ENCODE peak calls at places on chromosomes 2 and 18, in six cellular contexts. One of them, this sample, is unnamed.

GRCh38 chr2:66836851-66837250 is 401.9 kb downstream of the MEIS1 start:
- DNase-seq in K562: no peak
- DNase-seq in H1: no peak
- DNase-seq in SK-N-SH: no peak
- DNase-seq in HCT116: no peak
- DNase-seq in HepG2: no peak
- DNase-seq in this sample: no peak

GRCh38 chr2:108988796-108989713 is at the start of gene EDAR:
- DNase-seq in HepG2: peak; percentile 54
- DNase-seq in SK-N-SH: peak; percentile 67
- DNase-seq in HCT116: peak; percentile 57
- DNase-seq in K562: peak; percentile 18
- DNase-seq in H1: peak; percentile 79
- DNase-seq in this sample: peak; percentile 64

GRCh38 chr2:10774394-10774793 is 38.2 kb downstream of the PDIA6 start:
- DNase-seq in K562: no peak
- DNase-seq in HCT116: no peak
- DNase-seq in H1: no peak
- DNase-seq in HepG2: no peak
- DNase-seq in SK-N-SH: peak; percentile 59
- DNase-seq in this sample: no peak

GRCh38 chr2:85582467-85582866 is 1.8 kb upstream of the VAMP5 start:
- DNase-seq in SK-N-SH: no peak
- DNase-seq in HepG2: no peak
- DNase-seq in K562: no peak
- DNase-seq in H1: no peak
- DNase-seq in HCT116: no peak
- DNase-seq in this sample: no peak

GRCh38 chr2:26164231-26164630 is 8.7 kb upstream of the GAREM2 start:
- DNase-seq in SK-N-SH: no peak
- DNase-seq in HCT116: no peak
- DNase-seq in HepG2: no peak
- DNase-seq in H1: no peak
- DNase-seq in K562: no peak
- DNase-seq in this sample: no peak

GRCh38 chr18:34495434-34495833 is 214.7 kb upstream of the DTNA start:
- DNase-seq in HepG2: no peak
- DNase-seq in H1: no peak
- DNase-seq in HCT116: no peak
- DNase-seq in K562: no peak
- DNase-seq in SK-N-SH: no peak
- DNase-seq in this sample: no peak

GRCh38 chr2:159788218-159788617 is 9.8 kb downstream of the CD302 start:
- DNase-seq in H1: no peak
- DNase-seq in K562: no peak
- DNase-seq in HCT116: no peak
- DNase-seq in HepG2: no peak
- DNase-seq in SK-N-SH: no peak
- DNase-seq in this sample: no peak

GRCh38 chr18:199214-199613 is 40.9 kb downstream of the USP14 start:
- DNase-seq in SK-N-SH: no peak
- DNase-seq in HepG2: no peak
- DNase-seq in H1: no peak
- DNase-seq in K562: no peak
- DNase-seq in HCT116: no peak
- DNase-seq in this sample: no peak

GRCh38 chr2:106197878-106198277 is 3.8 kb upstream of the UXS1 start:
- DNase-seq in SK-N-SH: no peak
- DNase-seq in HCT116: no peak
- DNase-seq in H1: no peak
- DNase-seq in HepG2: peak; percentile 93
- DNase-seq in K562: no peak
- DNase-seq in this sample: no peak

GRCh38 chr2:101401316-101401660 is 14.0 kb upstream of the CREG2 start:
- DNase-seq in HepG2: no peak
- DNase-seq in HCT116: no peak
- DNase-seq in SK-N-SH: no peak
- DNase-seq in K562: no peak
- DNase-seq in H1: no peak
- DNase-seq in this sample: no peak

GRCh38 chr2:29802976-29803375 is 118.4 kb downstream of the ALK start:
- DNase-seq in K562: no peak
- DNase-seq in HepG2: no peak
- DNase-seq in H1: no peak
- DNase-seq in HCT116: no peak
- DNase-seq in SK-N-SH: no peak
- DNase-seq in this sample: no peak

GRCh38 chr2:222364280-222364895 is 60.0 kb upstream of the SGPP2 start:
- DNase-seq in SK-N-SH: no peak
- DNase-seq in H1: no peak
- DNase-seq in HCT116: no peak
- DNase-seq in HepG2: no peak
- DNase-seq in K562: no peak
- DNase-seq in this sample: no peak

GRCh38 chr2:137607722-137608121 is 356.6 kb upstream of the HNMT start:
- DNase-seq in HepG2: no peak
- DNase-seq in K562: no peak
- DNase-seq in H1: no peak
- DNase-seq in SK-N-SH: no peak
- DNase-seq in HCT116: no peak
- DNase-seq in this sample: no peak

DNA sequence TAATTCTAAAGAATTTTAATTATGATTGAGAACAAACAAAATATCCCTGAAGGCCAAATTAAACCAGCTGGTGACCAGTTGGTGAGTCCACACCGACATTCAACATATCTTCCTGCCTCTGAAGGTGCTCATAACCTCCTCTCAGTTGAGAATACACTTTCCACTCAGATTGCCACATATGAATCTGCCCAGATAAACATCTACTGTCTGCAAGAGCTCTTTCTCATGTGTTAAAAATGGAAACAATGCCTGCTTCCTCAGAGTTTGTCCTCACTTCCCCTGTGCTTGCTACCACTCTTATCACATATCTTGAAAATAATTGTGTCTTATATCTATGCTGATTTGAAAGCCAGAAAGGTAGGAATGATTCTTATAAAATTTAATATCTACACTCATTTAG is 177.7 kb upstream of the GULP1 start:
- DNase-seq in HCT116: no peak
- DNase-seq in K562: no peak
- DNase-seq in H1: no peak
- DNase-seq in SK-N-SH: peak; percentile 44
- DNase-seq in HepG2: no peak
- DNase-seq in this sample: no peak
- TF ChIP-seq JUND in HCT116: no peak
- TF ChIP-seq JUND in K562: no peak
- TF ChIP-seq JUND in H1: no peak
- TF ChIP-seq JUND in SK-N-SH: peak; percentile 67
- TF ChIP-seq JUND in HepG2: no peak
- TF ChIP-seq JUND in this sample: no peak

GRCh38 chr2:198657520-198658121 is 800.1 kb downstream of the SATB2 start:
- DNase-seq in K562: peak; percentile 6
- DNase-seq in HCT116: peak; percentile 28
- DNase-seq in SK-N-SH: peak; percentile 3
- DNase-seq in HepG2: peak; percentile 7
- DNase-seq in H1: no peak
- DNase-seq in this sample: peak; percentile 1
- TF ChIP-seq JUND in K562: no peak
- TF ChIP-seq JUND in HCT116: no peak
- TF ChIP-seq JUND in SK-N-SH: no peak
- TF ChIP-seq JUND in HepG2: no peak
- TF ChIP-seq JUND in H1: no peak
- TF ChIP-seq JUND in this sample: no peak

GRCh38 chr2:17969661-17970060 is 91.2 kb downstream of the KCNS3 start:
- DNase-seq in SK-N-SH: no peak
- DNase-seq in H1: no peak
- DNase-seq in HepG2: no peak
- DNase-seq in K562: no peak
- DNase-seq in HCT116: no peak
- DNase-seq in this sample: no peak

GRCh38 chr2:17972991-17973390 is 94.5 kb downstream of the KCNS3 start:
- DNase-seq in HepG2: no peak
- DNase-seq in HCT116: no peak
- DNase-seq in SK-N-SH: no peak
- DNase-seq in H1: no peak
- DNase-seq in K562: no peak
- DNase-seq in this sample: no peak

GRCh38 chr2:17975401-17975800 is 96.9 kb downstream of the KCNS3 start:
- DNase-seq in SK-N-SH: no peak
- DNase-seq in HepG2: no peak
- DNase-seq in H1: no peak
- DNase-seq in HCT116: no peak
- DNase-seq in K562: no peak
- DNase-seq in this sample: no peak

GRCh38 chr2:17966793-17967192 is 88.3 kb downstream of the KCNS3 start:
- DNase-seq in K562: no peak
- DNase-seq in SK-N-SH: no peak
- DNase-seq in HepG2: no peak
- DNase-seq in HCT116: no peak
- DNase-seq in H1: no peak
- DNase-seq in this sample: no peak

DNA sequence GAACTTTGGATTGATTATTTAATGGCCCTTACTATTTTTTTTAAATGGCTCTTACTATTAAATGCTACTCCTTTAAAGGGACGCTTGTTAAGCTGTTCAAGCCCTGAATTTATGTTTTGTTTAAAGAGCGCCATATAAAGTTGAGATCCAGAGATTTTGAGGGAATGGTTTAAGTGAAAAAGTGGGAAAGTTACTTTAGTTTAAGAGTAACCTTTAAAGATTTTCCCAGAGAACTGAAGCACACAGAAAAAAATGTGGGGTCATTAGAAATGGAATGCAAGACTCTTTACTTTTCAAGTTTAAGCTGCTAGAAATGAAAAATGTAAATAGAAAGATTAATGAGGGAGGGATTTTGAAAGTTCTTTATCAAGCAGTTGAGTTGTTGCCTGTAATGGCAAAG is 93.1 kb downstream of the KCNS3 start:
- DNase-seq in HepG2: no peak
- DNase-seq in K562: no peak
- DNase-seq in H1: no peak
- DNase-seq in HCT116: no peak
- DNase-seq in SK-N-SH: no peak
- DNase-seq in this sample: no peak
- TF ChIP-seq JUND in HepG2: no peak
- TF ChIP-seq JUND in K562: no peak
- TF ChIP-seq JUND in H1: no peak
- TF ChIP-seq JUND in HCT116: no peak
- TF ChIP-seq JUND in SK-N-SH: no peak
- TF ChIP-seq JUND in this sample: no peak

GRCh38 chr2:234252766-234253165 is 202.3 kb downstream of the SPP2 start:
- DNase-seq in HCT116: no peak
- DNase-seq in H1: no peak
- DNase-seq in HepG2: no peak
- DNase-seq in SK-N-SH: no peak
- DNase-seq in K562: no peak
- DNase-seq in this sample: no peak
- TF ChIP-seq JUND in HCT116: no peak
- TF ChIP-seq JUND in H1: no peak
- TF ChIP-seq JUND in HepG2: no peak
- TF ChIP-seq JUND in SK-N-SH: no peak
- TF ChIP-seq JUND in K562: no peak
- TF ChIP-seq JUND in this sample: no peak